ENCODE peak calls at places on chromosomes 7 and 10, in seven cellular contexts. One of them, this sample, is unnamed.

GRCh38 chr7:157302314-157302711 is 34.5 kb upstream of the DNAJB6 start:
- DNase-seq in stimulated activated CD4-positive, alpha-beta T cell treated with anti-CD3 and anti-CD28 coated beads, Interleukin-1b, Interleukin-23, amount 100 ng/mL, for 4 hours: peak
- DNase-seq in mucosa of gallbladder: peak
- DNase-seq in Panc1: no peak
- DNase-seq in NCI-H446 treated with DMSO at 0.1 percent for 48 hours: no peak
- DNase-seq in HT1080: peak
- DNase-seq in iPS DF 6.9: no peak
- DNase-seq in this sample: peak

GRCh38 chr10:8700689-8701088 is 646.2 kb downstream of the GATA3 start:
- DNase-seq in Panc1: no peak
- DNase-seq in HT1080: no peak
- DNase-seq in iPS DF 6.9: no peak
- DNase-seq in NCI-H446 treated with DMSO at 0.1 percent for 48 hours: no peak
- DNase-seq in stimulated activated CD4-positive, alpha-beta T cell treated with anti-CD3 and anti-CD28 coated beads, Interleukin-1b, Interleukin-23, amount 100 ng/mL, for 4 hours: no peak
- DNase-seq in mucosa of gallbladder: no peak
- DNase-seq in this sample: no peak

GRCh38 chr7:141590666-141591065 is 39.5 kb downstream of the AGK start:
- DNase-seq in NCI-H446 treated with DMSO at 0.1 percent for 48 hours: no peak
- DNase-seq in Panc1: no peak
- DNase-seq in stimulated activated CD4-positive, alpha-beta T cell treated with anti-CD3 and anti-CD28 coated beads, Interleukin-1b, Interleukin-23, amount 100 ng/mL, for 4 hours: no peak
- DNase-seq in HT1080: no peak
- DNase-seq in iPS DF 6.9: no peak
- DNase-seq in mucosa of gallbladder: no peak
- DNase-seq in this sample: no peak

GRCh38 chr10:34978080-34978479 is 112.1 kb downstream of the CUL2 start:
- DNase-seq in NCI-H446 treated with DMSO at 0.1 percent for 48 hours: no peak
- DNase-seq in stimulated activated CD4-positive, alpha-beta T cell treated with anti-CD3 and anti-CD28 coated beads, Interleukin-1b, Interleukin-23, amount 100 ng/mL, for 4 hours: no peak
- DNase-seq in mucosa of gallbladder: no peak
- DNase-seq in Panc1: no peak
- DNase-seq in HT1080: no peak
- DNase-seq in iPS DF 6.9: no peak
- DNase-seq in this sample: no peak

GRCh38 chr7:137146012-137146455 is 197.5 kb downstream of the PTN start:
- DNase-seq in iPS DF 6.9: no peak
- DNase-seq in Panc1: no peak
- DNase-seq in HT1080: peak
- DNase-seq in mucosa of gallbladder: no peak
- DNase-seq in NCI-H446 treated with DMSO at 0.1 percent for 48 hours: no peak
- DNase-seq in stimulated activated CD4-positive, alpha-beta T cell treated with anti-CD3 and anti-CD28 coated beads, Interleukin-1b, Interleukin-23, amount 100 ng/mL, for 4 hours: no peak
- DNase-seq in this sample: no peak

GRCh38 chr7:17599733-17600685 is 301.6 kb downstream of the AHR start:
- DNase-seq in mucosa of gallbladder: no peak
- DNase-seq in iPS DF 6.9: no peak
- DNase-seq in NCI-H446 treated with DMSO at 0.1 percent for 48 hours: no peak
- DNase-seq in stimulated activated CD4-positive, alpha-beta T cell treated with anti-CD3 and anti-CD28 coated beads, Interleukin-1b, Interleukin-23, amount 100 ng/mL, for 4 hours: no peak
- DNase-seq in HT1080: peak
- DNase-seq in Panc1: peak
- DNase-seq in this sample: no peak

GRCh38 chr7:20219446-20220292 is 2.5 kb upstream of the MACC1 start:
- DNase-seq in Panc1: no peak
- DNase-seq in iPS DF 6.9: no peak
- DNase-seq in mucosa of gallbladder: peak
- DNase-seq in stimulated activated CD4-positive, alpha-beta T cell treated with anti-CD3 and anti-CD28 coated beads, Interleukin-1b, Interleukin-23, amount 100 ng/mL, for 4 hours: no peak
- DNase-seq in HT1080: peak
- DNase-seq in NCI-H446 treated with DMSO at 0.1 percent for 48 hours: no peak
- DNase-seq in this sample: no peak

GRCh38 chr7:141640239-141640840 is 61.6 kb downstream of the DENND11 start:
- DNase-seq in iPS DF 6.9: peak
- DNase-seq in HT1080: peak
- DNase-seq in mucosa of gallbladder: no peak
- DNase-seq in Panc1: no peak
- DNase-seq in NCI-H446 treated with DMSO at 0.1 percent for 48 hours: no peak
- DNase-seq in stimulated activated CD4-positive, alpha-beta T cell treated with anti-CD3 and anti-CD28 coated beads, Interleukin-1b, Interleukin-23, amount 100 ng/mL, for 4 hours: no peak
- DNase-seq in this sample: no peak

GRCh38 chr10:120221873-120222485 is 235.0 kb upstream of the PLPP4 start:
- DNase-seq in mucosa of gallbladder: no peak
- DNase-seq in stimulated activated CD4-positive, alpha-beta T cell treated with anti-CD3 and anti-CD28 coated beads, Interleukin-1b, Interleukin-23, amount 100 ng/mL, for 4 hours: no peak
- DNase-seq in Panc1: peak
- DNase-seq in HT1080: peak
- DNase-seq in iPS DF 6.9: peak
- DNase-seq in NCI-H446 treated with DMSO at 0.1 percent for 48 hours: peak
- DNase-seq in this sample: no peak

GRCh38 chr7:70612811-70613210 is 519.1 kb upstream of the GALNT17 start:
- DNase-seq in Panc1: no peak
- DNase-seq in NCI-H446 treated with DMSO at 0.1 percent for 48 hours: no peak
- DNase-seq in stimulated activated CD4-positive, alpha-beta T cell treated with anti-CD3 and anti-CD28 coated beads, Interleukin-1b, Interleukin-23, amount 100 ng/mL, for 4 hours: no peak
- DNase-seq in mucosa of gallbladder: no peak
- DNase-seq in iPS DF 6.9: no peak
- DNase-seq in HT1080: no peak
- DNase-seq in this sample: no peak

GRCh38 chr7:151454306-151454705 is 14.4 kb upstream of the CRYGN start:
- DNase-seq in Panc1: no peak
- DNase-seq in HT1080: no peak
- DNase-seq in NCI-H446 treated with DMSO at 0.1 percent for 48 hours: no peak
- DNase-seq in iPS DF 6.9: no peak
- DNase-seq in mucosa of gallbladder: no peak
- DNase-seq in stimulated activated CD4-positive, alpha-beta T cell treated with anti-CD3 and anti-CD28 coated beads, Interleukin-1b, Interleukin-23, amount 100 ng/mL, for 4 hours: no peak
- DNase-seq in this sample: no peak

GRCh38 chr7:36487756-36488336 is 98.2 kb downstream of the ANLN start:
- DNase-seq in stimulated activated CD4-positive, alpha-beta T cell treated with anti-CD3 and anti-CD28 coated beads, Interleukin-1b, Interleukin-23, amount 100 ng/mL, for 4 hours: no peak
- DNase-seq in Panc1: peak
- DNase-seq in NCI-H446 treated with DMSO at 0.1 percent for 48 hours: peak
- DNase-seq in mucosa of gallbladder: peak
- DNase-seq in iPS DF 6.9: no peak
- DNase-seq in HT1080: peak
- DNase-seq in this sample: peak

GRCh38 chr10:28559661-28560060 is 26.7 kb downstream of the WAC start:
- DNase-seq in NCI-H446 treated with DMSO at 0.1 percent for 48 hours: no peak
- DNase-seq in HT1080: no peak
- DNase-seq in Panc1: no peak
- DNase-seq in stimulated activated CD4-positive, alpha-beta T cell treated with anti-CD3 and anti-CD28 coated beads, Interleukin-1b, Interleukin-23, amount 100 ng/mL, for 4 hours: no peak
- DNase-seq in iPS DF 6.9: no peak
- DNase-seq in mucosa of gallbladder: no peak
- DNase-seq in this sample: no peak

GRCh38 chr10:96043895-96044580 is 655 bp downstream of the CCNJ start:
- DNase-seq in Panc1: no peak
- DNase-seq in iPS DF 6.9: no peak
- DNase-seq in NCI-H446 treated with DMSO at 0.1 percent for 48 hours: no peak
- DNase-seq in HT1080: peak
- DNase-seq in stimulated activated CD4-positive, alpha-beta T cell treated with anti-CD3 and anti-CD28 coated beads, Interleukin-1b, Interleukin-23, amount 100 ng/mL, for 4 hours: peak
- DNase-seq in mucosa of gallbladder: peak
- DNase-seq in this sample: peak

GRCh38 chr10:71562884-71563283 is 156.7 kb downstream of the C10orf105 start:
- DNase-seq in NCI-H446 treated with DMSO at 0.1 percent for 48 hours: no peak
- DNase-seq in iPS DF 6.9: no peak
- DNase-seq in mucosa of gallbladder: no peak
- DNase-seq in Panc1: no peak
- DNase-seq in stimulated activated CD4-positive, alpha-beta T cell treated with anti-CD3 and anti-CD28 coated beads, Interleukin-1b, Interleukin-23, amount 100 ng/mL, for 4 hours: no peak
- DNase-seq in HT1080: no peak
- DNase-seq in this sample: no peak

This sample was measured in T-cell.